ENCODE peak calls at places on chromosomes 13 and 19, in nine cellular contexts. X, Q, B, F, J, W, V, G and K are unnamed samples.
A peak's percentile ranks its signal among the peaks of the same experiment; 100 is the strongest.

GRCh38 chr19:55638864-55639359 is 1.9 kb upstream of the ZNF580 start:
- DNase-seq in Q (peak; percentile 62), W (no peak), V (peak; percentile 70), F (peak; percentile 41), G (no peak), B (peak; percentile 38), X (no peak), J (no peak), K (peak; percentile 32)

GRCh38 chr19:2239771-2240770 is 3.4 kb downstream of the SF3A2 start:
- DNase-seq in G (no peak), X (no peak), J (peak; percentile 96), Q (peak; percentile 70), B (no peak), W (no peak), V (no peak), F (peak; percentile 76), K (no peak)

GRCh38 chr13:51643114-51643881 is 59.0 kb downstream of the WDFY2 start:
- DNase-seq in G (no peak), X (no peak), B (no peak), Q (no peak), V (no peak), W (no peak), J (peak; percentile 62), F (peak; percentile 85), K (no peak)

GRCh38 chr13:105139380-105140285 is 1395.8 kb downstream of the EFNB2 start:
- DNase-seq in Q (peak; percentile 48), G (no peak), X (peak; percentile 52), V (peak; percentile 37), F (peak; percentile 32), B (peak; percentile 31), W (peak; percentile 57), J (peak; percentile 29), K (peak; percentile 43)

GRCh38 chr19:47057328-47057727 is 8.9 kb upstream of the TMEM160 start:
- DNase-seq in V (no peak), J (no peak), F (peak; percentile 14), Q (no peak), B (no peak), G (no peak), W (no peak), X (no peak), K (no peak)

GRCh38 chr13:30610311-30610710 is 7.4 kb upstream of the USPL1 start:
- DNase-seq in Q (no peak), B (no peak), V (no peak), F (no peak), G (no peak), J (no peak), W (no peak), X (no peak), K (no peak)

GRCh38 chr19:55116232-55117062 is 990 bp downstream of the PPP1R12C start:
- DNase-seq in G (peak; percentile 63), X (peak; percentile 69), J (peak; percentile 31), W (peak; percentile 88), B (peak; percentile 41), Q (peak; percentile 90), V (peak; percentile 80), F (peak; percentile 73), K (peak; percentile 83)

GRCh38 chr13:31045621-31046081 is 113.2 kb downstream of the TEX26 start:
- DNase-seq in F (peak; percentile 94), J (peak; percentile 92), G (peak; percentile 58), X (peak; percentile 86), Q (peak; percentile 92), B (peak; percentile 31), V (peak; percentile 54), W (peak; percentile 70), K (peak; percentile 85)

GRCh38 chr19:14614099-14614412 is 31.2 kb downstream of the CLEC17A start:
- DNase-seq in J (no peak), X (no peak), Q (no peak), B (no peak), G (no peak), V (no peak), W (no peak), F (no peak), K (peak; percentile 13)

GRCh38 chr13:99812611-99813010 is 159.0 kb downstream of the ZIC5 start:
- DNase-seq in J (no peak), F (no peak), B (no peak), Q (no peak), G (no peak), W (no peak), X (no peak), V (no peak), K (no peak)

GRCh38 chr13:21008026-21008425 is 53.4 kb downstream of the LATS2 start:
- DNase-seq in Q (no peak), W (no peak), X (no peak), G (no peak), F (no peak), J (no peak), V (no peak), B (no peak), K (no peak)

GRCh38 chr13:98265669-98266551 is 88.8 kb upstream of the RNF113B start:
- DNase-seq in G (no peak), W (no peak), X (peak; percentile 68), F (no peak), V (no peak), J (no peak), Q (peak; percentile 81), B (no peak), K (peak; percentile 65)

GRCh38 chr13:44618326-44618725 is 42.2 kb upstream of the TSC22D1 start:
- DNase-seq in G (no peak), X (no peak), J (no peak), Q (no peak), V (no peak), B (no peak), W (no peak), F (peak; percentile 43), K (no peak)

GRCh38 chr13:39955560-39955959 is 300.1 kb downstream of the COG6 start:
- DNase-seq in Q (no peak), G (no peak), W (no peak), V (no peak), J (no peak), X (no peak), F (no peak), B (no peak), K (no peak)

GRCh38 chr13:100156786-100157185 is 67.9 kb downstream of the PCCA start:
- DNase-seq in Q (no peak), X (no peak), W (no peak), J (peak; percentile 3), B (no peak), G (no peak), V (no peak), F (peak; percentile 35), K (no peak)

GRCh38 chr19:37986048-37986750 is 79.2 kb downstream of the SIPA1L3 start:
- DNase-seq in F (no peak), B (no peak), W (no peak), J (no peak), V (no peak), Q (no peak), X (no peak), G (no peak), K (no peak)

GRCh38 chr13:100176781-100177389 is 88.0 kb downstream of the PCCA start:
- DNase-seq in F (peak; percentile 68), Q (no peak), W (no peak), X (no peak), J (peak; percentile 18), V (no peak), G (no peak), B (no peak), K (no peak)

GRCh38 chr19:8655340-8655709 is 24.9 kb downstream of the NFILZ start:
- DNase-seq in G (no peak), J (no peak), F (no peak), Q (no peak), V (peak; percentile 42), X (no peak), W (no peak), B (no peak), K (no peak)

GRCh38 chr19:55305491-55305890 is 19.6 kb downstream of the TMEM150B start:
- DNase-seq in G (peak; percentile 36), J (peak; percentile 23), X (peak; percentile 40), F (peak; percentile 34), Q (no peak), V (peak; percentile 70), B (peak; percentile 35), W (no peak), K (peak; percentile 61)

GRCh38 chr19:13881231-13881691 is 4.3 kb downstream of the NANOS3 start:
- DNase-seq in Q (no peak), V (no peak), W (no peak), X (peak; percentile 37), G (no peak), B (no peak), J (no peak), F (peak; percentile 44), K (no peak)

GRCh38 chr13:26619321-26619720 is 61.8 kb downstream of the WASF3 start:
- DNase-seq in W (no peak), V (no peak), G (no peak), B (no peak), Q (no peak), X (no peak), F (peak; percentile 54), J (no peak), K (no peak)
- H3K4me1 ChIP-seq in W (no peaks in the 10 kb centered on the region), V (no peaks in the 10 kb centered on the region), G (no peaks in the 10 kb centered on the region), B (no peaks in the 10 kb centered on the region), Q (no peaks in the 10 kb centered on the region), X (no peaks in the 10 kb centered on the region), F (peaks cover 34% of the 10 kb centered on the region), J (no peaks in the 10 kb centered on the region), K (peaks cover 11% of the 10 kb centered on the region)

DNA sequence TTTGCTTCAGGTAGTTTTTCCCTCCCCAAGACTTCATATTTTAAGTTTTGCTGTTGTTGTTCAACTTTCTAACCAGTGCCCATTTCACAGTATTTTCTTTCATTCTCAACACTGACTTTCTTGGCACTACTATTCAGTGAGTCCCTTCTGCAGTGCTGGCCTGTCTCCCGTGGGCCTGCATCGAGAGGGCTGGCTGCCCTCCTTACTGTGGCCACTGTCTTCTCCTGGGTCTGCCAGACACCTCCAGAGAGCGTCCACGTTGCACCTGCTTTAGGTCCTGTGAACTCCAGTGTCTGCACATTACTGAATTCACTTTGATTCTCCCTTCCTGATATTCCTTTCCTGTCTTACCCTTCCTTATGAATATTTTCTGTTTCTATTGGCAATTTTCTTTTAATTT is 27.3 kb downstream of the COL4A1 start:
- DNase-seq in F (no peak), Q (no peak), B (no peak), V (no peak), J (no peak), G (no peak), W (no peak), X (no peak), K (no peak)
- H3K4me1 ChIP-seq in F (no peaks in the 10 kb centered on the region), Q (peaks cover 5% of the 10 kb centered on the region), B (no peaks in the 10 kb centered on the region), V (peaks cover 7% of the 10 kb centered on the region), J (no peaks in the 10 kb centered on the region), G (peaks cover 36% of the 10 kb centered on the region), W (peaks cover 25% of the 10 kb centered on the region), X (no peaks in the 10 kb centered on the region), K (no peaks in the 10 kb centered on the region)

GRCh38 chr19:57642396-57643046 is 9.6 kb downstream of the ZNF211 start:
- DNase-seq in V (no peak), B (no peak), F (no peak), J (no peak), W (no peak), Q (no peak), G (no peak), X (no peak), K (no peak)
- H3K4me1 ChIP-seq in V (no peaks in the 10 kb centered on the region), B (no peaks in the 10 kb centered on the region), F (no peaks in the 10 kb centered on the region), J (no peaks in the 10 kb centered on the region), W (no peaks in the 10 kb centered on the region), Q (no peaks in the 10 kb centered on the region), G (no peaks in the 10 kb centered on the region), X (no peaks in the 10 kb centered on the region), K (no peaks in the 10 kb centered on the region)

DNA sequence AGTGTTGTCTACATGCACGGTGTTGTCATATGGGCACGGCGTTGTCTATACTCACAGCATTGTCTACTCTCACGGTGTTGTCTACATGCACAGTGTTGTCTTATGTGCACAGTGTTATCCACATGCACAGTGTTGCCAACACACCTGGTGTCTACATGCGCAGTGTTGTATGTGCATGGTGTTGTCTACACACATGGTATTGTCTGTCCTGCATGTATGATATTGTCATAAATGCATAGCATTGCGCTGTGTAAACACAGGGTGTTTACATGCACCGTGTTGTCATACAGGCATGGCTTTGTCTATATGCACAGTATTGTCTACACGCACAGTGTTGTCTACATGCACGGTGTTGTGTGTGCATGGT is 6.8 kb downstream of the ADPRHL1 start:
- DNase-seq in F (no peak), J (no peak), B (no peak), Q (no peak), V (no peak), G (no peak), X (no peak), W (no peak), K (no peak)
- H3K4me1 ChIP-seq in F (peaks cover 23% of the 10 kb centered on the region), J (peaks cover 4% of the 10 kb centered on the region), B (no peaks in the 10 kb centered on the region), Q (no peaks in the 10 kb centered on the region), V (peaks cover 27% of the 10 kb centered on the region), G (peaks cover 9% of the 10 kb centered on the region), X (no peaks in the 10 kb centered on the region), W (peaks cover 12% of the 10 kb centered on the region), K (peaks cover 7% of the 10 kb centered on the region)